ENCODE peak calls at places on chromosomes 13 and 19, in nine cellular contexts. One of them, this sample, is unnamed.

GRCh38 chr19:51810228-51810627 is 15.3 kb downstream of the FPR3 start:
- DNase-seq in suprapubic skin: no peak
- DNase-seq in GM12878: no peak
- DNase-seq in CD4-positive, alpha-beta T cell: no peak
- DNase-seq in GM13977: no peak
- DNase-seq in AG09319: no peak
- DNase-seq in choroid plexus epithelial cell: peak
- DNase-seq in right lobe of liver: no peak
- DNase-seq in heart right ventricle: no peak
- DNase-seq in this sample: peak

GRCh38 chr13:113901231-113901630 is 37.4 kb upstream of the GAS6 start:
- DNase-seq in choroid plexus epithelial cell: no peak
- DNase-seq in right lobe of liver: no peak
- DNase-seq in CD4-positive, alpha-beta T cell: no peak
- DNase-seq in suprapubic skin: no peak
- DNase-seq in heart right ventricle: no peak
- DNase-seq in GM13977: no peak
- DNase-seq in GM12878: no peak
- DNase-seq in AG09319: no peak
- DNase-seq in this sample: no peak

GRCh38 chr13:23741879-23742510 is 147.2 kb downstream of the MIPEP start:
- DNase-seq in GM13977: no peak
- DNase-seq in AG09319: no peak
- DNase-seq in right lobe of liver: no peak
- DNase-seq in CD4-positive, alpha-beta T cell: no peak
- DNase-seq in GM12878: no peak
- DNase-seq in suprapubic skin: no peak
- DNase-seq in choroid plexus epithelial cell: peak
- DNase-seq in heart right ventricle: no peak
- DNase-seq in this sample: no peak

GRCh38 chr13:45166858-45167257 is 34.0 kb downstream of the KCTD4 start:
- DNase-seq in CD4-positive, alpha-beta T cell: no peak
- DNase-seq in heart right ventricle: no peak
- DNase-seq in suprapubic skin: no peak
- DNase-seq in right lobe of liver: no peak
- DNase-seq in GM13977: no peak
- DNase-seq in GM12878: no peak
- DNase-seq in AG09319: no peak
- DNase-seq in choroid plexus epithelial cell: no peak
- DNase-seq in this sample: no peak

GRCh38 chr13:24161010-24161775 is 673 bp downstream of the SPATA13 start:
- DNase-seq in suprapubic skin: peak
- DNase-seq in AG09319: no peak
- DNase-seq in GM12878: no peak
- DNase-seq in CD4-positive, alpha-beta T cell: peak
- DNase-seq in right lobe of liver: peak
- DNase-seq in GM13977: peak
- DNase-seq in choroid plexus epithelial cell: no peak
- DNase-seq in heart right ventricle: peak
- DNase-seq in this sample: no peak

GRCh38 chr19:34191355-34191962 is 19.2 kb downstream of the LSM14A start:
- DNase-seq in GM13977: no peak
- DNase-seq in AG09319: no peak
- DNase-seq in CD4-positive, alpha-beta T cell: no peak
- DNase-seq in right lobe of liver: no peak
- DNase-seq in GM12878: no peak
- DNase-seq in choroid plexus epithelial cell: no peak
- DNase-seq in heart right ventricle: no peak
- DNase-seq in suprapubic skin: no peak
- DNase-seq in this sample: no peak

GRCh38 chr19:31448221-31448657 is 99.0 kb upstream of the TSHZ3 start:
- DNase-seq in CD4-positive, alpha-beta T cell: no peak
- DNase-seq in suprapubic skin: peak
- DNase-seq in right lobe of liver: no peak
- DNase-seq in AG09319: peak
- DNase-seq in heart right ventricle: peak
- DNase-seq in choroid plexus epithelial cell: peak
- DNase-seq in GM12878: no peak
- DNase-seq in GM13977: no peak
- DNase-seq in this sample: peak

GRCh38 chr13:74529968-74530367 is 395.8 kb upstream of the KLF12 start:
- DNase-seq in choroid plexus epithelial cell: peak
- DNase-seq in suprapubic skin: no peak
- DNase-seq in GM12878: no peak
- DNase-seq in heart right ventricle: no peak
- DNase-seq in GM13977: no peak
- DNase-seq in AG09319: no peak
- DNase-seq in CD4-positive, alpha-beta T cell: no peak
- DNase-seq in right lobe of liver: no peak
- DNase-seq in this sample: peak

GRCh38 chr19:18833849-18834643 is 2.3 kb downstream of the UPF1 start:
- DNase-seq in right lobe of liver: peak
- DNase-seq in heart right ventricle: no peak
- DNase-seq in choroid plexus epithelial cell: no peak
- DNase-seq in CD4-positive, alpha-beta T cell: no peak
- DNase-seq in GM12878: no peak
- DNase-seq in AG09319: no peak
- DNase-seq in suprapubic skin: no peak
- DNase-seq in GM13977: peak
- DNase-seq in this sample: no peak

GRCh38 chr19:18830488-18830887 is 1.3 kb upstream of the UPF1 start:
- DNase-seq in AG09319: no peak
- DNase-seq in choroid plexus epithelial cell: no peak
- DNase-seq in GM13977: no peak
- DNase-seq in heart right ventricle: no peak
- DNase-seq in GM12878: no peak
- DNase-seq in CD4-positive, alpha-beta T cell: no peak
- DNase-seq in right lobe of liver: no peak
- DNase-seq in suprapubic skin: no peak
- DNase-seq in this sample: no peak

GRCh38 chr19:18832331-18833140 is 777 bp downstream of the UPF1 start:
- DNase-seq in choroid plexus epithelial cell: no peak
- DNase-seq in right lobe of liver: peak
- DNase-seq in heart right ventricle: no peak
- DNase-seq in suprapubic skin: no peak
- DNase-seq in AG09319: no peak
- DNase-seq in GM13977: peak
- DNase-seq in CD4-positive, alpha-beta T cell: peak
- DNase-seq in GM12878: no peak
- DNase-seq in this sample: no peak

GRCh38 chr19:18833141-18833476 is 1.4 kb downstream of the UPF1 start:
- DNase-seq in choroid plexus epithelial cell: no peak
- DNase-seq in GM13977: no peak
- DNase-seq in CD4-positive, alpha-beta T cell: no peak
- DNase-seq in AG09319: no peak
- DNase-seq in suprapubic skin: no peak
- DNase-seq in right lobe of liver: no peak
- DNase-seq in GM12878: no peak
- DNase-seq in heart right ventricle: no peak
- DNase-seq in this sample: no peak

GRCh38 chr19:18831524-18832330 is at the start of gene UPF1:
- DNase-seq in AG09319: peak
- DNase-seq in heart right ventricle: peak
- DNase-seq in GM13977: peak
- DNase-seq in right lobe of liver: peak
- DNase-seq in suprapubic skin: peak
- DNase-seq in GM12878: no peak
- DNase-seq in choroid plexus epithelial cell: peak
- DNase-seq in CD4-positive, alpha-beta T cell: peak
- DNase-seq in this sample: peak
- TF ChIP-seq CTCF in AG09319: no peak
- TF ChIP-seq CTCF in heart right ventricle: no peak
- TF ChIP-seq CTCF in GM13977: no peak
- TF ChIP-seq CTCF in right lobe of liver: no peak
- TF ChIP-seq CTCF in suprapubic skin: no peak
- TF ChIP-seq CTCF in GM12878: no peak
- TF ChIP-seq CTCF in choroid plexus epithelial cell: no peak
- TF ChIP-seq CTCF in CD4-positive, alpha-beta T cell: no peak
- TF ChIP-seq CTCF in this sample: no peak

GRCh38 chr13:49789961-49790360 is 2.5 kb downstream of the KPNA3 start:
- DNase-seq in suprapubic skin: no peak
- DNase-seq in right lobe of liver: no peak
- DNase-seq in GM12878: no peak
- DNase-seq in GM13977: no peak
- DNase-seq in AG09319: no peak
- DNase-seq in CD4-positive, alpha-beta T cell: no peak
- DNase-seq in heart right ventricle: no peak
- DNase-seq in choroid plexus epithelial cell: no peak
- DNase-seq in this sample: no peak

GRCh38 chr13:49791753-49792549 is 531 bp downstream of the KPNA3 start:
- DNase-seq in CD4-positive, alpha-beta T cell: peak
- DNase-seq in GM13977: peak
- DNase-seq in GM12878: no peak
- DNase-seq in choroid plexus epithelial cell: peak
- DNase-seq in heart right ventricle: peak
- DNase-seq in right lobe of liver: peak
- DNase-seq in AG09319: no peak
- DNase-seq in suprapubic skin: peak
- DNase-seq in this sample: peak

GRCh38 chr13:49791214-49791752 is 1.2 kb downstream of the KPNA3 start:
- DNase-seq in suprapubic skin: no peak
- DNase-seq in AG09319: no peak
- DNase-seq in GM13977: peak
- DNase-seq in choroid plexus epithelial cell: peak
- DNase-seq in CD4-positive, alpha-beta T cell: no peak
- DNase-seq in right lobe of liver: peak
- DNase-seq in heart right ventricle: no peak
- DNase-seq in GM12878: peak
- DNase-seq in this sample: peak

DNA sequence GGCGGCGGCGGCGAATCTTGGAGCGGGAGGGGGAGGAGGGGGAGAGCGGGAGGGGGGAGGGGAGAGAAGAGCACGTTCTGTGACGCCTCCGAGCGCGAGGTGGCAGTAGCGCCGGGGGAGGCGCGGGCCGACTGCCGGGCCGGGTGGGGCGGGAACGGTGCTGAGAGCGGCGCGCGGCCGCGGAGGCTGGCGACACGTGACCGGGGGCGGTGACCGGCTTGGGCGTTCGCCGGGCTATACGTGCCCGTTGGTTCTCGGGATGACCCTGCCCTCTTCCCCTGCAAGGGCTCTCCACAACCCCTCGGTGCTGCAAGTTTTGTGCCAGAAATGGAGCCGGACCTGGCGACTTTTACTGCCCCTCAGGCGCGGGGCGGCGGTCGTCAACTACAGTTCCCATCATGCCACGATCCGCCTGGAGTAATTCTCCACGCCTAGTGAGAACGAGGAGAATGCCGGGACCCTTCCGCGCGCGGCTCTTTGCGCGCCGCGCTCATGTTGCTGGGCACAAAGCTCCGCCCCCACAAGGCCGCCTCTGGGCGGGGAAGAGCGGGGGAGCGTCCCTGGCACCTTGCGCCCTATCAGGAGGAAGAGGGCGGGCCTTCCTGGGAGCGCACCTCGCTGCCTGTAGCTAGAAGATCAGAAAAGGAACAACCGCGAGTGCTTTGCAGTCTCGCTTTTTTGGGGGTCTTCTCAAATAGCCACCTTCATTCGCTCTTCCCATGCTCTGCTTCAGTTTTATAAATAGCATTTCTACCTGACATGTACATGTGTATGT is at the start of gene KPNA3:
- DNase-seq in suprapubic skin: peak
- DNase-seq in GM13977: peak
- DNase-seq in heart right ventricle: peak
- DNase-seq in right lobe of liver: peak
- DNase-seq in choroid plexus epithelial cell: peak
- DNase-seq in CD4-positive, alpha-beta T cell: peak
- DNase-seq in AG09319: peak
- DNase-seq in GM12878: peak
- DNase-seq in this sample: peak
- TF ChIP-seq CTCF in suprapubic skin: no peak
- TF ChIP-seq CTCF in GM13977: peak
- TF ChIP-seq CTCF in heart right ventricle: no peak
- TF ChIP-seq CTCF in right lobe of liver: peak
- TF ChIP-seq CTCF in choroid plexus epithelial cell: no peak
- TF ChIP-seq CTCF in CD4-positive, alpha-beta T cell: no peak
- TF ChIP-seq CTCF in AG09319: no peak
- TF ChIP-seq CTCF in GM12878: no peak
- TF ChIP-seq CTCF in this sample: no peak

GRCh38 chr19:32469796-32470195 is 64.2 kb downstream of the DPY19L3 start:
- DNase-seq in heart right ventricle: no peak
- DNase-seq in GM13977: no peak
- DNase-seq in GM12878: no peak
- DNase-seq in CD4-positive, alpha-beta T cell: no peak
- DNase-seq in AG09319: no peak
- DNase-seq in choroid plexus epithelial cell: peak
- DNase-seq in suprapubic skin: no peak
- DNase-seq in right lobe of liver: no peak
- DNase-seq in this sample: no peak

GRCh38 chr19:32460476-32460875 is 54.9 kb downstream of the DPY19L3 start:
- DNase-seq in GM13977: no peak
- DNase-seq in right lobe of liver: no peak
- DNase-seq in heart right ventricle: no peak
- DNase-seq in GM12878: no peak
- DNase-seq in suprapubic skin: no peak
- DNase-seq in AG09319: no peak
- DNase-seq in choroid plexus epithelial cell: no peak
- DNase-seq in CD4-positive, alpha-beta T cell: no peak
- DNase-seq in this sample: no peak

GRCh38 chr19:32465176-32465575 is 59.6 kb downstream of the DPY19L3 start:
- DNase-seq in GM13977: no peak
- DNase-seq in CD4-positive, alpha-beta T cell: no peak
- DNase-seq in AG09319: no peak
- DNase-seq in right lobe of liver: no peak
- DNase-seq in heart right ventricle: no peak
- DNase-seq in GM12878: no peak
- DNase-seq in suprapubic skin: no peak
- DNase-seq in choroid plexus epithelial cell: no peak
- DNase-seq in this sample: no peak

GRCh38 chr19:32459199-32459865 is 53.8 kb downstream of the DPY19L3 start:
- DNase-seq in AG09319: no peak
- DNase-seq in CD4-positive, alpha-beta T cell: no peak
- DNase-seq in suprapubic skin: no peak
- DNase-seq in GM12878: no peak
- DNase-seq in GM13977: no peak
- DNase-seq in heart right ventricle: no peak
- DNase-seq in choroid plexus epithelial cell: no peak
- DNase-seq in right lobe of liver: no peak
- DNase-seq in this sample: no peak

GRCh38 chr19:32464279-32464678 is 58.7 kb downstream of the DPY19L3 start:
- DNase-seq in AG09319: no peak
- DNase-seq in suprapubic skin: no peak
- DNase-seq in heart right ventricle: no peak
- DNase-seq in GM13977: no peak
- DNase-seq in choroid plexus epithelial cell: peak
- DNase-seq in CD4-positive, alpha-beta T cell: no peak
- DNase-seq in right lobe of liver: no peak
- DNase-seq in GM12878: no peak
- DNase-seq in this sample: peak
- TF ChIP-seq CTCF in AG09319: peak
- TF ChIP-seq CTCF in suprapubic skin: no peak
- TF ChIP-seq CTCF in heart right ventricle: no peak
- TF ChIP-seq CTCF in GM13977: peak
- TF ChIP-seq CTCF in choroid plexus epithelial cell: peak
- TF ChIP-seq CTCF in CD4-positive, alpha-beta T cell: peak
- TF ChIP-seq CTCF in right lobe of liver: peak
- TF ChIP-seq CTCF in GM12878: no peak
- TF ChIP-seq CTCF in this sample: peak

DNA sequence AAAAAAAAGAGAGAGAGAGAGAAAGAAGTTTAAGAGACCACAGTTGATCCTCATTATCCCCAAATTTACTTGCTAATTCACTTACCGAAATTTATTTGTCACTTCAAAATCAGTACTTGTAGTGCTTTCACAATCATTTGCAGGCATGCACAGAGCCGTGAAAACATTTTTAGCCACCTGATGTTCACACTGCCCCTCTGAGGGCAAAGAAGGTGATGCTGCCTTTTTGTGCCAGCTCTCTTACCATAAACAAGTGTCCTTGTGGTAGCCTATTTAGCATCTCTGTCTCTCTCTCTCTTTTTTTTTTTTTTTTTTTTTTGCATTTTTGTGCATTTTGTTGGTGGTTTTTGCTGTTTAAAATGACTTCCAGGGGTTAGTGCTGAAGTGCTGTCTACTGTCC is 24.0 kb upstream of the CASP14 start:
- DNase-seq in CD4-positive, alpha-beta T cell: no peak
- DNase-seq in GM13977: peak
- DNase-seq in choroid plexus epithelial cell: peak
- DNase-seq in AG09319: no peak
- DNase-seq in right lobe of liver: no peak
- DNase-seq in heart right ventricle: no peak
- DNase-seq in suprapubic skin: no peak
- DNase-seq in GM12878: no peak
- DNase-seq in this sample: no peak
- TF ChIP-seq CTCF in CD4-positive, alpha-beta T cell: no peak
- TF ChIP-seq CTCF in GM13977: peak
- TF ChIP-seq CTCF in choroid plexus epithelial cell: no peak
- TF ChIP-seq CTCF in AG09319: no peak
- TF ChIP-seq CTCF in right lobe of liver: peak
- TF ChIP-seq CTCF in heart right ventricle: no peak
- TF ChIP-seq CTCF in suprapubic skin: peak
- TF ChIP-seq CTCF in GM12878: peak
- TF ChIP-seq CTCF in this sample: no peak

This sample was measured in fibroblast of pulmonary artery.